ENCODE peak calls at places on chromosomes 2 and 18, in four cellular contexts. H is H1, N is K562, D is WTC11. A is an unnamed sample.

GRCh38 chr18:54233228-54233625 is 8.8 kb upstream of the MBD2 start:
- DNase-seq in N (no peak), H (no peak), D (no peak), A (no peak)

GRCh38 chr2:44543773-44544725 is 182.3 kb downstream of the CAMKMT start:
- DNase-seq in H (no peak), N (no peak), D (no peak), A (peak)

GRCh38 chr2:201887851-201888451 is 81.6 kb downstream of the CDK15 start:
- DNase-seq in N (no peak), D (no peak), H (no peak), A (peak)

GRCh38 chr2:15763822-15764682 is 172.4 kb downstream of the DDX1 start:
- DNase-seq in N (peak), H (peak), D (no peak), A (no peak)

GRCh38 chr2:54074636-54075341 is 40.6 kb upstream of the ACYP2 start:
- DNase-seq in D (no peak), H (no peak), N (no peak), A (no peak)

GRCh38 chr18:70380915-70381896 is 92.4 kb downstream of the SOCS6 start:
- DNase-seq in H (no peak), N (peak), D (peak), A (peak)

GRCh38 chr2:152071077-152071476 is 27.8 kb downstream of the CACNB4 start:
- DNase-seq in N (no peak), D (no peak), H (no peak), A (no peak)

GRCh38 chr18:53457068-53457467 is 767.4 kb downstream of the MBD2 start:
- DNase-seq in D (no peak), N (no peak), H (no peak), A (no peak)

GRCh38 chr18:23213200-23213599 is 77.9 kb downstream of the CABLES1 start:
- DNase-seq in D (no peak), N (no peak), H (no peak), A (no peak)

GRCh38 chr2:125684256-125684655 is 971.7 kb upstream of the GYPC start:
- DNase-seq in N (no peak), D (no peak), H (no peak), A (no peak)

GRCh38 chr2:33581857-33582256 is 17.2 kb downstream of the FAM98A start:
- DNase-seq in H (no peak), D (no peak), N (no peak), A (no peak)

GRCh38 chr2:225120175-225120574 is 77.9 kb upstream of the DOCK10 start:
- DNase-seq in H (no peak), N (no peak), D (no peak), A (no peak)

GRCh38 chr2:28893488-28893887 is 979 bp upstream of the WDR43 start:
- DNase-seq in H (no peak), D (no peak), N (no peak), A (no peak)

GRCh38 chr18:7608798-7609197 is 41.7 kb downstream of the PTPRM start:
- DNase-seq in H (no peak), N (no peak), D (no peak), A (no peak)

GRCh38 chr2:100246163-100247145 is 75.8 kb downstream of the LONRF2 start:
- DNase-seq in H (no peak), N (peak), D (peak), A (peak)

GRCh38 chr2:84768840-84769239 is 112.0 kb downstream of the TRABD2A start:
- DNase-seq in D (no peak), N (no peak), H (no peak), A (no peak)

GRCh38 chr2:28991021-28991420 is 9.9 kb downstream of the TOGARAM2 start:
- DNase-seq in N (no peak), D (no peak), H (no peak), A (no peak)

GRCh38 chr2:170340693-170341068 is 162.7 kb downstream of the MYO3B start:
- DNase-seq in D (no peak), H (no peak), N (no peak), A (no peak)

GRCh38 chr2:55159037-55159651 is 72.9 kb downstream of the CLHC1 start:
- DNase-seq in N (peak), H (no peak), D (no peak), A (no peak)

DNA sequence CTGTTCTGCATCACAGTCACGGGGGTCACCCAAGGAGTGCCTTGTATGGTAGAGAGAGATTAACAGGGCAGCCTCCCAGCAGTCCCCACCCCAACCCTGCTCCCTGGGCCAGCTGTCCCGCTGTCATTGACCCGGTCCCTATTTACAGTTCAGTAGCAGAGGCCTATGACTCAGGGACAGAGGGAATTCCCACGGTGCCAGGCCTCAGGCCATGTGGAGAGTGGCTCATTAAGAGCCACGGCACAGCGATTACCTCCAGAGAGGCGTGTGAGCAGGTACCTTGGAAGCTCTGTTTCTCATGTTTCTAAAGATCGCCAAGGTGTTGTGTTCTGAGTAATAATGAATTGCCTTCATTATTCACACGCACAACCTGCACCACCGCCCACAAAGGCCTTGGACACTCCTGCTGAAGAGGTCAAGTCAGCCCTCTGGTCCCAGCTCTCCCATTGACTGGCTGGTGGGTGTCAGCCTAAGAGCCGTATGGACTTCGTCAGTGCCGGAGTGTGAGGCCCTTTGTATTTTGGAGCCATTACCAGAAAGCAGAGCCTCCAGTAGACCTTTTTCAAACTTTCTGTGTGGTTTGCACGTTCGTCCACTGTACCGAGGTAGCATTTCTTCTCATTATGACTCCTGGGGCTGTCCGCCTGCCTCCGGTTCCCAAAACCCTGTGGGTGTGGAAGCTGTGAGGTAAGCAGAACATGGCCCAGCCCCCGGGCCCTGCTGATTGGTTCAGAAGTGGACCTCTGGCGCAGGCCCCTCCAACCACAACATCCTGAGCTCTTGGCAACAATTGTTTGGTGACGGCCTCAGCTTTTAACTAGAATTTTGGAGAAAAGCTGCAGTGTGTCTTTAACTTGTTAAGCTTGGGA is 47.0 kb downstream of the SERTAD2 start:
- DNase-seq in H (peak), N (peak), D (peak), A (peak)
- TF ChIP-seq CREB1 in H (no peak), N (peak), D (no peak), A (peak)

GRCh38 chr2:127591221-127591923 is 54.6 kb upstream of the GPR17 start:
- DNase-seq in N (peak), H (peak), D (peak), A (peak)
- TF ChIP-seq CREB1 in N (no peak), H (no peak), D (no peak), A (peak)

DNA sequence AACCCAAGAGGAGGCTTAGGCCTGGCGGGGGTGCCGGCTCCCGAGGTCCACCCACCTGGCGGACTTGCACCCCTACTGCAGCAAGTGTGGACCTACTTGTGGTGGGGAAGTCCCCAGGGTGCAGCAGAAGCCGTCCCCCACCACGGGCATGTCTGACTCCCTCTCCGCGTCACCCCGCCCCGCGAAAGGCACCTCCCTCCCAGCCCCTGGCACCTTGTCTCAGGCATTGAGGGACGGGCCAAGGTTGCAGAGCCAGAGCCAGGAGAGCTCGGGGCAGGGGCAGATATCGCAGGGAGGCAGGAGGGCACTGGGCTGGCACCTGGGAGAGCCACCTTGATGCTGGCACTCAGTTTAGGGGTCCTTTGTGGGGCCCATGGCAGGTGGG is 19.0 kb downstream of the CROCC2 start:
- DNase-seq in N (no peak), D (peak), H (peak), A (no peak)
- TF ChIP-seq CREB1 in N (no peak), D (no peak), H (no peak), A (no peak)

GRCh38 chr2:18620867-18621266 is 31.5 kb upstream of the NT5C1B start:
- DNase-seq in H (no peak), D (no peak), N (no peak), A (no peak)
- TF ChIP-seq CREB1 in H (no peak), D (no peak), N (no peak), A (no peak)

DNA sequence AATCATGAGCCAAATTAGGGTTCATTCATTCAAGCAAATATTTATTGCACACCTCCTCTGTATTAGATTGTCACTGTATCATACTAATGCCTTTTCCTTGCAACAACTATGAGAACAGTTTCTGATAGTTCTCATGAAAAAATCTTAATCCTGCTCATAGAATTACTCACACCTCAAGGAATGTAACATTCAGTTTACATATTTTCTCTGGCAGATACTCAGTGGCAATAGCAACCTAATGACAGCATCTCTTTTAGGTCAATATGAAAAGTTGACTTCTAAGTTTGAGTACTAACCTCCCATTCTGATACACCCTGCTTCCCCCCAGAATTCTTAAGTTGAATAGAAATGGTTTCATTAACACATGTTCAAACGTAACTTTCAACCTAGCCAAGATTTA is 132.0 kb downstream of the VWC2L start:
- DNase-seq in H (no peak), N (no peak), D (no peak), A (no peak)
- TF ChIP-seq CREB1 in H (no peak), N (no peak), D (no peak), A (no peak)

A was measured in GM23338.